ENCODE peak calls at places on chromosome 10, in seven cellular contexts. G, N, R, B, A, K and P are unnamed samples.

GRCh38 chr10:127142141-127142540 is 54.2 kb downstream of the INSYN2A start:
- DNase-seq in G (no peak), N (no peak), R (no peak), B (no peak), A (no peak), K (no peak), P (peak)

GRCh38 chr10:127797339-127797738 is 60.4 kb downstream of the FOXI2 start:
- DNase-seq in G (no peak), N (peak), R (no peak), B (no peak), A (no peak), K (no peak), P (no peak)

GRCh38 chr10:36602374-36602773 is 523.0 kb upstream of the ANKRD30A start:
- DNase-seq in G (peak), N (peak), R (no peak), B (peak), A (peak), K (no peak), P (peak)

GRCh38 chr10:5148678-5149032 is 36.3 kb downstream of the AKR1C8 start:
- DNase-seq in G (no peak), N (no peak), R (no peak), B (no peak), A (no peak), K (no peak), P (no peak)

GRCh38 chr10:32650246-32650655 is 204.3 kb downstream of the CCDC7 start:
- DNase-seq in G (peak), N (no peak), R (no peak), B (no peak), A (no peak), K (no peak), P (no peak)

GRCh38 chr10:69801094-69801433 is 642 bp upstream of the COL13A1 start:
- DNase-seq in G (peak), N (peak), R (peak), B (peak), A (no peak), K (peak), P (peak)

GRCh38 chr10:102779680-102780079 is 35.9 kb downstream of the WBP1L start:
- DNase-seq in G (no peak), N (no peak), R (no peak), B (peak), A (no peak), K (no peak), P (no peak)

GRCh38 chr10:113470372-113471240 is 82.2 kb upstream of the HABP2 start:
- DNase-seq in G (no peak), N (no peak), R (no peak), B (no peak), A (no peak), K (no peak), P (no peak)

GRCh38 chr10:84296071-84296981 is 32.1 kb upstream of the CCSER2 start:
- DNase-seq in G (no peak), N (peak), R (peak), B (no peak), A (peak), K (no peak), P (peak)

GRCh38 chr10:33306126-33306525 is 28.3 kb downstream of the NRP1 start:
- DNase-seq in G (no peak), N (peak), R (peak), B (no peak), A (peak), K (no peak), P (no peak)

GRCh38 chr10:50304655-50305054 is 53.3 kb upstream of the ASAH2 start:
- DNase-seq in G (no peak), N (no peak), R (no peak), B (no peak), A (no peak), K (no peak), P (no peak)

GRCh38 chr10:119337796-119338432 is 130.5 kb downstream of the GRK5 start:
- DNase-seq in G (no peak), N (peak), R (peak), B (no peak), A (peak), K (no peak), P (peak)

GRCh38 chr10:71748671-71749191 is 24.6 kb downstream of the VSIR start:
- DNase-seq in G (no peak), N (no peak), R (no peak), B (no peak), A (no peak), K (peak), P (no peak)

GRCh38 chr10:119153041-119153440 is 12.5 kb downstream of the SFXN4 start:
- DNase-seq in G (no peak), N (no peak), R (no peak), B (no peak), A (no peak), K (no peak), P (no peak)

GRCh38 chr10:7787150-7787856 is 490 bp downstream of the KIN start:
- DNase-seq in G (no peak), N (peak), R (no peak), B (peak), A (no peak), K (no peak), P (peak)

GRCh38 chr10:102644066-102644645 is at the start of gene TRIM8:
- DNase-seq in G (peak), N (no peak), R (no peak), B (peak), A (no peak), K (peak), P (peak)

GRCh38 chr10:109852004-109852717 is 71.2 kb downstream of the XPNPEP1 start:
- DNase-seq in G (peak), N (peak), R (peak), B (peak), A (peak), K (peak), P (peak)

GRCh38 chr10:20503186-20503585 is 393.9 kb downstream of the NEBL start:
- DNase-seq in G (no peak), N (no peak), R (no peak), B (no peak), A (no peak), K (no peak), P (no peak)

GRCh38 chr10:5043716-5044115 is 40.1 kb upstream of the AKR1C2 start:
- DNase-seq in G (no peak), N (no peak), R (no peak), B (peak), A (no peak), K (no peak), P (peak)

GRCh38 chr10:69329721-69330178 is 51.5 kb downstream of the HK1 start:
- DNase-seq in G (no peak), N (no peak), R (no peak), B (no peak), A (no peak), K (no peak), P (no peak)

GRCh38 chr10:31064334-31064733 is 32.7 kb upstream of the ZNF438 start:
- DNase-seq in G (no peak), N (peak), R (peak), B (peak), A (peak), K (peak), P (peak)

GRCh38 chr10:17123062-17123661 is 6.4 kb downstream of the CUBN start:
- DNase-seq in G (peak), N (peak), R (peak), B (peak), A (peak), K (no peak), P (peak)

GRCh38 chr10:62911210-62911963 is 95.2 kb upstream of the EGR2 start:
- DNase-seq in G (no peak), N (no peak), R (no peak), B (no peak), A (no peak), K (no peak), P (no peak)

GRCh38 chr10:126054191-126054590 is 157.8 kb downstream of the FANK1 start:
- DNase-seq in G (no peak), N (no peak), R (no peak), B (no peak), A (no peak), K (no peak), P (no peak)

GRCh38 chr10:43225787-43226153 is 41.1 kb downstream of the RASGEF1A start:
- DNase-seq in G (peak), N (no peak), R (no peak), B (no peak), A (no peak), K (peak), P (no peak)

GRCh38 chr10:114709966-114710365 is 51.9 kb upstream of the ABLIM1 start:
- DNase-seq in G (peak), N (peak), R (no peak), B (peak), A (peak), K (no peak), P (peak)

GRCh38 chr10:132527338-132528063 is 10.1 kb upstream of the INPP5A start:
- DNase-seq in G (no peak), N (no peak), R (no peak), B (no peak), A (no peak), K (peak), P (peak)

GRCh38 chr10:35635576-35635975 is 6.5 kb downstream of the FZD8 start:
- DNase-seq in G (peak), N (peak), R (peak), B (peak), A (peak), K (no peak), P (peak)

GRCh38 chr10:129910861-129911260 is 53.2 kb downstream of the EBF3 start:
- DNase-seq in G (no peak), N (no peak), R (no peak), B (no peak), A (no peak), K (no peak), P (no peak)

GRCh38 chr10:50740351-50740688 is 584 bp downstream of the ASAH2B start:
- DNase-seq in G (peak), N (peak), R (peak), B (peak), A (peak), K (peak), P (peak)

DNA sequence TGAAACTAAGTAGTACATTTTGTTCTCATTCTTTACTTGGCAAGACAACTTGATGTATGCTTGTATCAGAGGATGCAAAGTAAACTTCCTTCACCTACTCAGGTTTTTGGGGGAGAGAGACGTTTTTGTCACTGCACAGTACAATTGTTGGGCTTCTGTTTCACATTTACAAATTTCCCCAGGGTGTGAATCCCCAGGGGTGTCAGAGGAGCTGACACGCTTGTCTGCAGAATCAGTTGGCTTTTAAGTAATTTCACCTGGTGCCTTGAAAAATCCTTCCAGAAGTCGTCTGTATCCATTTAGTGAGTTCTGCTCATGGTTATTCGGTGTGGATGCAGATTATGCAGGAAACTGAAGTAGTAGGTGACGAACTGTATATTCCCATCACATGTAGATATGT is 1227.7 kb upstream of the CELF2 start:
- DNase-seq in G (no peak), N (no peak), R (no peak), B (no peak), A (no peak), K (no peak), P (no peak)
- H3K4me3 ChIP-seq in G (no peak), N (no peak), R (no peak), B (no peak), A (no peak), K (no peak), P (no peak)

GRCh38 chr10:80472234-80473095 is 18.4 kb downstream of the TSPAN14 start:
- DNase-seq in G (no peak), N (peak), R (peak), B (peak), A (peak), K (no peak), P (peak)
- TF ChIP-seq CTCF in G (no peak), N (no peak), R (peak), B (no peak), A (no peak), K (no peak), P (no peak)

DNA sequence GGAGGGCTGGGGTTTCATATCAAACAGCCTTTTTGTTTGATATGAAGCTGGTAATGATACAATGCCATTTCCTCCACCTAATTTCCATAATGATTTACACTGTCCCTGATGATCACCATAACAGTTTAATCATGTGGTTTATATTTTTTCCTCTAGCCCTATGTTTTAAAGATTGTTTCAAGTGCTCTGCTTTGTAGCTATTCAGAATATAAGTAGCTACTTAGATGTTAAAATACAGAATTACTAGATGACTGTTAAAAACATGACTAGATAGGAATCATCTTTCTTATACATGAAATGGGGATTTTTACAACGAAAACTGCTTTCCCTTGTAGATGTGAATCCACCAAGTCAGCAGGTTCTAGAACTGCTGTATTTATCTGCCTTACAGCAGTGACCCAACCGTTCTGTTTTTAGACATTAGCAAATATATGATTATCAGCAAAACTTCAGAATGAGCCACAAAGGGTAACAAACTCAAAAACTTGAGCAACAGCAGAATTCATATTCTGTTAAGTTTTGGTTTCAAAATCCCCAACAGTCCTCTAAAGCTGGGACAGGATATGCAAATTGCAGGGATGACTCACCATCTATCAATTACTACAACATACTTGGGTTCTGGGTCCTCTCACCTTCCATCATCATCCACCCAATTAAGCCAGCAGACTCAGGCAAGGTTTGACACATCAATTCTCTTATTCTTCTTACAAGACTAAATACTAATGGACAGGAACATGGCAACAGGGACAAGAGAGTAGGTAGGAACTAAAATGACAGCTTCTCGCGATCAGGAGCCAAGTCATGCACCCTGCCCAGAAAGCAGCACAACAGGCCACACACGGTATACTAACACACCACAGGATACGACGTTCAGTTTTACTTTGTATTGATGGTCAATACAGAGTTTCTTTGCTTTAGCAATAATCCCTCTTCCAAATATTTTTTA is 83.9 kb downstream of the PIP4K2A start:
- DNase-seq in G (no peak), N (peak), R (peak), B (peak), A (peak), K (no peak), P (peak)
- H3K4me3 ChIP-seq in G (no peak), N (no peak), R (no peak), B (no peak), A (no peak), K (no peak), P (no peak)

GRCh38 chr10:97355571-97355975 is 21.0 kb upstream of the FRAT2 start:
- DNase-seq in G (no peak), N (no peak), R (no peak), B (peak), A (no peak), K (no peak), P (no peak)
- TF ChIP-seq CTCF in G (peak), N (peak), R (peak), B (peak), A (no peak), K (peak), P (peak)